ENCODE peak calls at places on chromosome 2, in ten cellular contexts. One of them, this sample, is unnamed.

GRCh38 chr2:198106621-198107020 is 302.2 kb downstream of the PLCL1 start:
- DNase-seq in mucosa of gallbladder: no peak
- DNase-seq in T follicular helper cell: no peak
- DNase-seq in activated CD8-positive, alpha-beta memory T cell treated with anti-CD3 and anti-CD28 coated beads, Interleukin-2, amount 50 U/mL, for 48 hours: no peak
- DNase-seq in activated T-helper 1 cell treated with Interleukin-2 at 50 U/mL for 16 hours: no peak
- DNase-seq in C1 segment of cervical spinal cord: no peak
- DNase-seq in activated T-cell treated with anti-CD3 and anti-CD28 coated beads for 1 hour: no peak
- DNase-seq in K562: no peak
- DNase-seq in fibroblast of the aortic adventitia: no peak
- DNase-seq in naive B cell: no peak
- DNase-seq in this sample: no peak

GRCh38 chr2:105377871-105378270 is 21.0 kb downstream of the FHL2 start:
- DNase-seq in C1 segment of cervical spinal cord: no peak
- DNase-seq in activated CD8-positive, alpha-beta memory T cell treated with anti-CD3 and anti-CD28 coated beads, Interleukin-2, amount 50 U/mL, for 48 hours: no peak
- DNase-seq in activated T-cell treated with anti-CD3 and anti-CD28 coated beads for 1 hour: no peak
- DNase-seq in K562: no peak
- DNase-seq in activated T-helper 1 cell treated with Interleukin-2 at 50 U/mL for 16 hours: no peak
- DNase-seq in mucosa of gallbladder: no peak
- DNase-seq in T follicular helper cell: no peak
- DNase-seq in naive B cell: no peak
- DNase-seq in fibroblast of the aortic adventitia: no peak
- DNase-seq in this sample: no peak

GRCh38 chr2:235390108-235390815 is 103.6 kb upstream of the AGAP1 start:
- DNase-seq in fibroblast of the aortic adventitia: peak; percentile 2
- DNase-seq in mucosa of gallbladder: peak; percentile 46
- DNase-seq in naive B cell: no peak
- DNase-seq in activated CD8-positive, alpha-beta memory T cell treated with anti-CD3 and anti-CD28 coated beads, Interleukin-2, amount 50 U/mL, for 48 hours: peak; percentile 56
- DNase-seq in T follicular helper cell: peak; percentile 25
- DNase-seq in activated T-helper 1 cell treated with Interleukin-2 at 50 U/mL for 16 hours: no peak
- DNase-seq in K562: no peak
- DNase-seq in C1 segment of cervical spinal cord: peak; percentile 19
- DNase-seq in activated T-cell treated with anti-CD3 and anti-CD28 coated beads for 1 hour: peak; percentile 12
- DNase-seq in this sample: no peak

GRCh38 chr2:235244497-235245215 is 249.2 kb upstream of the AGAP1 start:
- DNase-seq in T follicular helper cell: no peak
- DNase-seq in activated T-cell treated with anti-CD3 and anti-CD28 coated beads for 1 hour: no peak
- DNase-seq in K562: no peak
- DNase-seq in naive B cell: no peak
- DNase-seq in C1 segment of cervical spinal cord: no peak
- DNase-seq in fibroblast of the aortic adventitia: no peak
- DNase-seq in activated CD8-positive, alpha-beta memory T cell treated with anti-CD3 and anti-CD28 coated beads, Interleukin-2, amount 50 U/mL, for 48 hours: no peak
- DNase-seq in mucosa of gallbladder: no peak
- DNase-seq in activated T-helper 1 cell treated with Interleukin-2 at 50 U/mL for 16 hours: no peak
- DNase-seq in this sample: no peak

GRCh38 chr2:25349397-25349796 is 7.7 kb upstream of the DNMT3A start:
- DNase-seq in T follicular helper cell: no peak
- DNase-seq in activated CD8-positive, alpha-beta memory T cell treated with anti-CD3 and anti-CD28 coated beads, Interleukin-2, amount 50 U/mL, for 48 hours: no peak
- DNase-seq in fibroblast of the aortic adventitia: peak; percentile 71
- DNase-seq in naive B cell: no peak
- DNase-seq in activated T-helper 1 cell treated with Interleukin-2 at 50 U/mL for 16 hours: no peak
- DNase-seq in K562: no peak
- DNase-seq in mucosa of gallbladder: no peak
- DNase-seq in C1 segment of cervical spinal cord: no peak
- DNase-seq in activated T-cell treated with anti-CD3 and anti-CD28 coated beads for 1 hour: no peak
- DNase-seq in this sample: no peak

GRCh38 chr2:30752811-30753210 is 54.4 kb downstream of the CAPN13 start:
- DNase-seq in activated T-cell treated with anti-CD3 and anti-CD28 coated beads for 1 hour: no peak
- DNase-seq in activated CD8-positive, alpha-beta memory T cell treated with anti-CD3 and anti-CD28 coated beads, Interleukin-2, amount 50 U/mL, for 48 hours: no peak
- DNase-seq in activated T-helper 1 cell treated with Interleukin-2 at 50 U/mL for 16 hours: no peak
- DNase-seq in K562: no peak
- DNase-seq in fibroblast of the aortic adventitia: no peak
- DNase-seq in mucosa of gallbladder: no peak
- DNase-seq in naive B cell: no peak
- DNase-seq in C1 segment of cervical spinal cord: no peak
- DNase-seq in T follicular helper cell: no peak
- DNase-seq in this sample: no peak

GRCh38 chr2:26472821-26473655 is 4.9 kb downstream of the OTOF start:
- DNase-seq in C1 segment of cervical spinal cord: no peak
- DNase-seq in mucosa of gallbladder: no peak
- DNase-seq in activated T-cell treated with anti-CD3 and anti-CD28 coated beads for 1 hour: no peak
- DNase-seq in T follicular helper cell: no peak
- DNase-seq in activated T-helper 1 cell treated with Interleukin-2 at 50 U/mL for 16 hours: no peak
- DNase-seq in K562: no peak
- DNase-seq in naive B cell: no peak
- DNase-seq in activated CD8-positive, alpha-beta memory T cell treated with anti-CD3 and anti-CD28 coated beads, Interleukin-2, amount 50 U/mL, for 48 hours: no peak
- DNase-seq in fibroblast of the aortic adventitia: no peak
- DNase-seq in this sample: no peak

GRCh38 chr2:36731941-36732700 is 35.6 kb downstream of the VIT start:
- DNase-seq in C1 segment of cervical spinal cord: no peak
- DNase-seq in fibroblast of the aortic adventitia: peak; percentile 88
- DNase-seq in mucosa of gallbladder: no peak
- DNase-seq in activated T-helper 1 cell treated with Interleukin-2 at 50 U/mL for 16 hours: no peak
- DNase-seq in naive B cell: no peak
- DNase-seq in activated T-cell treated with anti-CD3 and anti-CD28 coated beads for 1 hour: no peak
- DNase-seq in T follicular helper cell: no peak
- DNase-seq in activated CD8-positive, alpha-beta memory T cell treated with anti-CD3 and anti-CD28 coated beads, Interleukin-2, amount 50 U/mL, for 48 hours: no peak
- DNase-seq in K562: no peak
- DNase-seq in this sample: no peak

GRCh38 chr2:219042750-219043149 is 1.4 kb upstream of the CFAP65 start:
- DNase-seq in K562: no peak
- DNase-seq in activated T-cell treated with anti-CD3 and anti-CD28 coated beads for 1 hour: no peak
- DNase-seq in activated CD8-positive, alpha-beta memory T cell treated with anti-CD3 and anti-CD28 coated beads, Interleukin-2, amount 50 U/mL, for 48 hours: peak; percentile 30
- DNase-seq in fibroblast of the aortic adventitia: no peak
- DNase-seq in activated T-helper 1 cell treated with Interleukin-2 at 50 U/mL for 16 hours: no peak
- DNase-seq in C1 segment of cervical spinal cord: no peak
- DNase-seq in T follicular helper cell: no peak
- DNase-seq in naive B cell: no peak
- DNase-seq in mucosa of gallbladder: peak; percentile 62
- DNase-seq in this sample: no peak

GRCh38 chr2:106581755-106582430 is 94.7 kb downstream of the CD8B2 start:
- DNase-seq in mucosa of gallbladder: peak; percentile 39
- DNase-seq in C1 segment of cervical spinal cord: peak; percentile 10
- DNase-seq in activated T-helper 1 cell treated with Interleukin-2 at 50 U/mL for 16 hours: no peak
- DNase-seq in activated CD8-positive, alpha-beta memory T cell treated with anti-CD3 and anti-CD28 coated beads, Interleukin-2, amount 50 U/mL, for 48 hours: peak; percentile 75
- DNase-seq in fibroblast of the aortic adventitia: peak; percentile 43
- DNase-seq in naive B cell: peak; percentile 20
- DNase-seq in activated T-cell treated with anti-CD3 and anti-CD28 coated beads for 1 hour: peak; percentile 14
- DNase-seq in K562: peak; percentile 21
- DNase-seq in T follicular helper cell: peak; percentile 10
- DNase-seq in this sample: no peak

GRCh38 chr2:67877281-67877680 is 185.5 kb downstream of the C1D start:
- DNase-seq in fibroblast of the aortic adventitia: no peak
- DNase-seq in T follicular helper cell: no peak
- DNase-seq in K562: no peak
- DNase-seq in C1 segment of cervical spinal cord: no peak
- DNase-seq in activated T-helper 1 cell treated with Interleukin-2 at 50 U/mL for 16 hours: no peak
- DNase-seq in naive B cell: no peak
- DNase-seq in activated CD8-positive, alpha-beta memory T cell treated with anti-CD3 and anti-CD28 coated beads, Interleukin-2, amount 50 U/mL, for 48 hours: no peak
- DNase-seq in mucosa of gallbladder: no peak
- DNase-seq in activated T-cell treated with anti-CD3 and anti-CD28 coated beads for 1 hour: no peak
- DNase-seq in this sample: no peak

GRCh38 chr2:30741576-30741975 is 65.7 kb downstream of the CAPN13 start:
- DNase-seq in activated CD8-positive, alpha-beta memory T cell treated with anti-CD3 and anti-CD28 coated beads, Interleukin-2, amount 50 U/mL, for 48 hours: no peak
- DNase-seq in naive B cell: no peak
- DNase-seq in C1 segment of cervical spinal cord: no peak
- DNase-seq in activated T-cell treated with anti-CD3 and anti-CD28 coated beads for 1 hour: no peak
- DNase-seq in K562: no peak
- DNase-seq in mucosa of gallbladder: no peak
- DNase-seq in fibroblast of the aortic adventitia: no peak
- DNase-seq in T follicular helper cell: no peak
- DNase-seq in activated T-helper 1 cell treated with Interleukin-2 at 50 U/mL for 16 hours: no peak
- DNase-seq in this sample: no peak

GRCh38 chr2:220503446-220503845 is 876.0 kb downstream of the SLC4A3 start:
- DNase-seq in C1 segment of cervical spinal cord: no peak
- DNase-seq in mucosa of gallbladder: no peak
- DNase-seq in activated CD8-positive, alpha-beta memory T cell treated with anti-CD3 and anti-CD28 coated beads, Interleukin-2, amount 50 U/mL, for 48 hours: no peak
- DNase-seq in fibroblast of the aortic adventitia: no peak
- DNase-seq in K562: no peak
- DNase-seq in activated T-cell treated with anti-CD3 and anti-CD28 coated beads for 1 hour: no peak
- DNase-seq in T follicular helper cell: no peak
- DNase-seq in naive B cell: no peak
- DNase-seq in activated T-helper 1 cell treated with Interleukin-2 at 50 U/mL for 16 hours: no peak
- DNase-seq in this sample: no peak

GRCh38 chr2:233801357-233802131 is 23.4 kb downstream of the MROH2A start:
- DNase-seq in C1 segment of cervical spinal cord: no peak
- DNase-seq in fibroblast of the aortic adventitia: peak; percentile 12
- DNase-seq in activated CD8-positive, alpha-beta memory T cell treated with anti-CD3 and anti-CD28 coated beads, Interleukin-2, amount 50 U/mL, for 48 hours: peak; percentile 52
- DNase-seq in mucosa of gallbladder: no peak
- DNase-seq in naive B cell: no peak
- DNase-seq in activated T-cell treated with anti-CD3 and anti-CD28 coated beads for 1 hour: no peak
- DNase-seq in T follicular helper cell: no peak
- DNase-seq in activated T-helper 1 cell treated with Interleukin-2 at 50 U/mL for 16 hours: no peak
- DNase-seq in K562: no peak
- DNase-seq in this sample: no peak

GRCh38 chr2:231617059-231617926 is 24.6 kb downstream of the TEX44 start:
- DNase-seq in mucosa of gallbladder: no peak
- DNase-seq in activated T-helper 1 cell treated with Interleukin-2 at 50 U/mL for 16 hours: no peak
- DNase-seq in fibroblast of the aortic adventitia: no peak
- DNase-seq in T follicular helper cell: no peak
- DNase-seq in activated T-cell treated with anti-CD3 and anti-CD28 coated beads for 1 hour: no peak
- DNase-seq in C1 segment of cervical spinal cord: no peak
- DNase-seq in activated CD8-positive, alpha-beta memory T cell treated with anti-CD3 and anti-CD28 coated beads, Interleukin-2, amount 50 U/mL, for 48 hours: no peak
- DNase-seq in K562: no peak
- DNase-seq in naive B cell: no peak
- DNase-seq in this sample: no peak

GRCh38 chr2:134932864-134933526 is 14.4 kb downstream of the CCNT2 start:
- DNase-seq in activated T-helper 1 cell treated with Interleukin-2 at 50 U/mL for 16 hours: no peak
- DNase-seq in T follicular helper cell: no peak
- DNase-seq in activated T-cell treated with anti-CD3 and anti-CD28 coated beads for 1 hour: no peak
- DNase-seq in activated CD8-positive, alpha-beta memory T cell treated with anti-CD3 and anti-CD28 coated beads, Interleukin-2, amount 50 U/mL, for 48 hours: no peak
- DNase-seq in fibroblast of the aortic adventitia: no peak
- DNase-seq in mucosa of gallbladder: peak; percentile 30
- DNase-seq in naive B cell: no peak
- DNase-seq in C1 segment of cervical spinal cord: no peak
- DNase-seq in K562: no peak
- DNase-seq in this sample: no peak

GRCh38 chr2:237128845-237129592 is 43.3 kb downstream of the COPS8 start:
- DNase-seq in activated T-cell treated with anti-CD3 and anti-CD28 coated beads for 1 hour: no peak
- DNase-seq in naive B cell: no peak
- DNase-seq in mucosa of gallbladder: no peak
- DNase-seq in activated T-helper 1 cell treated with Interleukin-2 at 50 U/mL for 16 hours: no peak
- DNase-seq in fibroblast of the aortic adventitia: no peak
- DNase-seq in K562: no peak
- DNase-seq in T follicular helper cell: no peak
- DNase-seq in C1 segment of cervical spinal cord: no peak
- DNase-seq in activated CD8-positive, alpha-beta memory T cell treated with anti-CD3 and anti-CD28 coated beads, Interleukin-2, amount 50 U/mL, for 48 hours: no peak
- DNase-seq in this sample: no peak

GRCh38 chr2:240338274-240338673 is 97.2 kb upstream of the GPC1 start:
- DNase-seq in activated T-cell treated with anti-CD3 and anti-CD28 coated beads for 1 hour: no peak
- DNase-seq in K562: no peak
- DNase-seq in T follicular helper cell: no peak
- DNase-seq in fibroblast of the aortic adventitia: no peak
- DNase-seq in C1 segment of cervical spinal cord: no peak
- DNase-seq in activated CD8-positive, alpha-beta memory T cell treated with anti-CD3 and anti-CD28 coated beads, Interleukin-2, amount 50 U/mL, for 48 hours: no peak
- DNase-seq in naive B cell: no peak
- DNase-seq in mucosa of gallbladder: no peak
- DNase-seq in activated T-helper 1 cell treated with Interleukin-2 at 50 U/mL for 16 hours: no peak
- DNase-seq in this sample: no peak

GRCh38 chr2:64989982-64990614 is 899 bp downstream of the SLC1A4 start:
- DNase-seq in activated T-helper 1 cell treated with Interleukin-2 at 50 U/mL for 16 hours: no peak
- DNase-seq in activated CD8-positive, alpha-beta memory T cell treated with anti-CD3 and anti-CD28 coated beads, Interleukin-2, amount 50 U/mL, for 48 hours: no peak
- DNase-seq in K562: peak; percentile 48
- DNase-seq in activated T-cell treated with anti-CD3 and anti-CD28 coated beads for 1 hour: no peak
- DNase-seq in mucosa of gallbladder: no peak
- DNase-seq in T follicular helper cell: no peak
- DNase-seq in naive B cell: no peak
- DNase-seq in C1 segment of cervical spinal cord: no peak
- DNase-seq in fibroblast of the aortic adventitia: no peak
- DNase-seq in this sample: no peak

GRCh38 chr2:111667542-111668273 is 216.3 kb downstream of the ANAPC1 start:
- DNase-seq in activated T-cell treated with anti-CD3 and anti-CD28 coated beads for 1 hour: no peak
- DNase-seq in mucosa of gallbladder: peak; percentile 35
- DNase-seq in fibroblast of the aortic adventitia: peak; percentile 92
- DNase-seq in C1 segment of cervical spinal cord: no peak
- DNase-seq in T follicular helper cell: no peak
- DNase-seq in activated CD8-positive, alpha-beta memory T cell treated with anti-CD3 and anti-CD28 coated beads, Interleukin-2, amount 50 U/mL, for 48 hours: no peak
- DNase-seq in activated T-helper 1 cell treated with Interleukin-2 at 50 U/mL for 16 hours: no peak
- DNase-seq in K562: no peak
- DNase-seq in naive B cell: no peak
- DNase-seq in this sample: peak; percentile 50

GRCh38 chr2:241895732-241896641 is 26.5 kb downstream of the RTP5 start:
- DNase-seq in C1 segment of cervical spinal cord: no peak
- DNase-seq in activated CD8-positive, alpha-beta memory T cell treated with anti-CD3 and anti-CD28 coated beads, Interleukin-2, amount 50 U/mL, for 48 hours: peak; percentile 75
- DNase-seq in activated T-cell treated with anti-CD3 and anti-CD28 coated beads for 1 hour: no peak
- DNase-seq in fibroblast of the aortic adventitia: peak; percentile 54
- DNase-seq in activated T-helper 1 cell treated with Interleukin-2 at 50 U/mL for 16 hours: no peak
- DNase-seq in K562: no peak
- DNase-seq in mucosa of gallbladder: peak; percentile 64
- DNase-seq in T follicular helper cell: no peak
- DNase-seq in naive B cell: no peak
- DNase-seq in this sample: no peak

GRCh38 chr2:165698621-165698946 is 95.5 kb downstream of the GALNT3 start:
- DNase-seq in naive B cell: peak; percentile 38
- DNase-seq in activated CD8-positive, alpha-beta memory T cell treated with anti-CD3 and anti-CD28 coated beads, Interleukin-2, amount 50 U/mL, for 48 hours: no peak
- DNase-seq in T follicular helper cell: no peak
- DNase-seq in fibroblast of the aortic adventitia: peak; percentile 58
- DNase-seq in K562: no peak
- DNase-seq in activated T-helper 1 cell treated with Interleukin-2 at 50 U/mL for 16 hours: no peak
- DNase-seq in mucosa of gallbladder: peak; percentile 25
- DNase-seq in C1 segment of cervical spinal cord: no peak
- DNase-seq in activated T-cell treated with anti-CD3 and anti-CD28 coated beads for 1 hour: no peak
- DNase-seq in this sample: peak; percentile 21

GRCh38 chr2:9975328-9975727 is 23.8 kb downstream of the GRHL1 start:
- DNase-seq in activated CD8-positive, alpha-beta memory T cell treated with anti-CD3 and anti-CD28 coated beads, Interleukin-2, amount 50 U/mL, for 48 hours: no peak
- DNase-seq in C1 segment of cervical spinal cord: no peak
- DNase-seq in K562: no peak
- DNase-seq in fibroblast of the aortic adventitia: peak; percentile 35
- DNase-seq in activated T-cell treated with anti-CD3 and anti-CD28 coated beads for 1 hour: no peak
- DNase-seq in mucosa of gallbladder: no peak
- DNase-seq in naive B cell: no peak
- DNase-seq in T follicular helper cell: no peak
- DNase-seq in activated T-helper 1 cell treated with Interleukin-2 at 50 U/mL for 16 hours: no peak
- DNase-seq in this sample: no peak

GRCh38 chr2:177334940-177335543 is 57.5 kb upstream of the AGPS start:
- DNase-seq in K562: peak; percentile 55
- DNase-seq in activated T-helper 1 cell treated with Interleukin-2 at 50 U/mL for 16 hours: no peak
- DNase-seq in C1 segment of cervical spinal cord: no peak
- DNase-seq in naive B cell: peak; percentile 51
- DNase-seq in activated T-cell treated with anti-CD3 and anti-CD28 coated beads for 1 hour: no peak
- DNase-seq in T follicular helper cell: no peak
- DNase-seq in mucosa of gallbladder: peak; percentile 21
- DNase-seq in fibroblast of the aortic adventitia: peak; percentile 69
- DNase-seq in activated CD8-positive, alpha-beta memory T cell treated with anti-CD3 and anti-CD28 coated beads, Interleukin-2, amount 50 U/mL, for 48 hours: no peak
- DNase-seq in this sample: no peak

GRCh38 chr2:46277470-46278190 is 19.6 kb upstream of the EPAS1 start:
- DNase-seq in naive B cell: no peak
- DNase-seq in activated CD8-positive, alpha-beta memory T cell treated with anti-CD3 and anti-CD28 coated beads, Interleukin-2, amount 50 U/mL, for 48 hours: no peak
- DNase-seq in fibroblast of the aortic adventitia: no peak
- DNase-seq in activated T-helper 1 cell treated with Interleukin-2 at 50 U/mL for 16 hours: no peak
- DNase-seq in T follicular helper cell: no peak
- DNase-seq in C1 segment of cervical spinal cord: no peak
- DNase-seq in K562: no peak
- DNase-seq in mucosa of gallbladder: no peak
- DNase-seq in activated T-cell treated with anti-CD3 and anti-CD28 coated beads for 1 hour: no peak
- DNase-seq in this sample: no peak

GRCh38 chr2:233795735-233796171 is 17.6 kb downstream of the MROH2A start:
- DNase-seq in T follicular helper cell: no peak
- DNase-seq in activated T-cell treated with anti-CD3 and anti-CD28 coated beads for 1 hour: no peak
- DNase-seq in naive B cell: no peak
- DNase-seq in activated CD8-positive, alpha-beta memory T cell treated with anti-CD3 and anti-CD28 coated beads, Interleukin-2, amount 50 U/mL, for 48 hours: peak; percentile 33
- DNase-seq in C1 segment of cervical spinal cord: no peak
- DNase-seq in fibroblast of the aortic adventitia: no peak
- DNase-seq in mucosa of gallbladder: no peak
- DNase-seq in K562: no peak
- DNase-seq in activated T-helper 1 cell treated with Interleukin-2 at 50 U/mL for 16 hours: no peak
- DNase-seq in this sample: no peak

GRCh38 chr2:50658883-50659282 is 373.0 kb downstream of the NRXN1 start:
- DNase-seq in fibroblast of the aortic adventitia: no peak
- DNase-seq in activated T-helper 1 cell treated with Interleukin-2 at 50 U/mL for 16 hours: no peak
- DNase-seq in activated T-cell treated with anti-CD3 and anti-CD28 coated beads for 1 hour: no peak
- DNase-seq in activated CD8-positive, alpha-beta memory T cell treated with anti-CD3 and anti-CD28 coated beads, Interleukin-2, amount 50 U/mL, for 48 hours: no peak
- DNase-seq in K562: no peak
- DNase-seq in mucosa of gallbladder: no peak
- DNase-seq in naive B cell: no peak
- DNase-seq in C1 segment of cervical spinal cord: no peak
- DNase-seq in T follicular helper cell: no peak
- DNase-seq in this sample: no peak

GRCh38 chr2:8289111-8289510 is 392.7 kb upstream of the ID2 start:
- DNase-seq in activated T-helper 1 cell treated with Interleukin-2 at 50 U/mL for 16 hours: no peak
- DNase-seq in naive B cell: no peak
- DNase-seq in fibroblast of the aortic adventitia: no peak
- DNase-seq in C1 segment of cervical spinal cord: no peak
- DNase-seq in activated CD8-positive, alpha-beta memory T cell treated with anti-CD3 and anti-CD28 coated beads, Interleukin-2, amount 50 U/mL, for 48 hours: no peak
- DNase-seq in T follicular helper cell: no peak
- DNase-seq in mucosa of gallbladder: no peak
- DNase-seq in activated T-cell treated with anti-CD3 and anti-CD28 coated beads for 1 hour: no peak
- DNase-seq in K562: no peak
- DNase-seq in this sample: no peak